ENCODE peak calls at places on chromosomes 11 and 22, in six cellular contexts. L is HT1080; D is activated CD4-positive, alpha-beta T cell treated with anti-CD3 and anti-CD28 coated beads for 4 hours; U is activated CD8-positive, alpha-beta memory T cell treated with anti-CD3 and anti-CD28 coated beads for 1 hour; P is glutamatergic neuron; M is GM12865. J is an unnamed sample.

GRCh38 chr11:25925359-25925758 is 406.6 kb upstream of the ANO3 start:
- DNase-seq in M (no peak), P (no peak), U (no peak), L (no peak), D (no peak), J (no peak)

GRCh38 chr22:22748297-22748743 is 103.9 kb downstream of the GGTLC2 start:
- DNase-seq in L (peak; percentile 50), U (no peak), D (peak; percentile 22), M (peak; percentile 42), P (peak; percentile 56), J (peak; percentile 71)

GRCh38 chr11:47586456-47586855 is at the start of gene FAM180B:
- DNase-seq in U (no peak), M (no peak), L (no peak), D (no peak), P (no peak), J (no peak)

GRCh38 chr22:17112491-17113042 is 8.6 kb downstream of the TMEM121B start:
- DNase-seq in P (no peak), M (no peak), L (no peak), U (no peak), D (no peak), J (no peak)

GRCh38 chr11:73787051-73787642 is 527 bp upstream of the MRPL48 start:
- DNase-seq in P (no peak), M (no peak), L (no peak), U (no peak), D (no peak), J (no peak)

GRCh38 chr11:94272738-94273313 is 31.6 kb upstream of the IZUMO1R start:
- DNase-seq in M (peak; percentile 82), U (no peak), P (no peak), L (no peak), D (no peak), J (no peak)

GRCh38 chr11:113043704-113044103 is 82.5 kb downstream of the NCAM1 start:
- DNase-seq in L (no peak), P (no peak), M (no peak), U (no peak), D (no peak), J (no peak)

GRCh38 chr22:32823024-32823730 is 21.7 kb downstream of the TIMP3 start:
- DNase-seq in M (peak; percentile 59), D (no peak), U (no peak), P (peak; percentile 67), L (peak; percentile 37), J (peak; percentile 40)

GRCh38 chr22:37404126-37404525 is 23.2 kb downstream of the ELFN2 start:
- DNase-seq in D (no peak), U (no peak), M (no peak), P (no peak), L (no peak), J (no peak)

GRCh38 chr11:8261316-8261715 is 2.4 kb downstream of the LMO1 start:
- DNase-seq in M (no peak), P (no peak), L (no peak), D (no peak), U (no peak), J (no peak)

GRCh38 chr11:29321293-29322132 is 695.3 kb downstream of the KCNA4 start:
- DNase-seq in L (peak; percentile 94), P (no peak), M (no peak), U (no peak), D (no peak), J (peak; percentile 23)

GRCh38 chr11:60918941-60919275 is 5.0 kb downstream of the TMEM109 start:
- DNase-seq in L (peak; percentile 66), D (no peak), M (no peak), U (no peak), P (no peak), J (no peak)

GRCh38 chr11:76599041-76600013 is 71.2 kb downstream of the LRRC32 start:
- DNase-seq in D (no peak), M (no peak), P (no peak), U (no peak), L (peak; percentile 61), J (no peak)

GRCh38 chr11:121476379-121477032 is 23.7 kb upstream of the SORL1-AS1 start:
- DNase-seq in M (no peak), L (no peak), P (no peak), D (no peak), U (no peak), J (peak; percentile 46)

GRCh38 chr22:32518848-32519247 is 44.2 kb downstream of the FBXO7 start:
- DNase-seq in U (no peak), M (peak; percentile 32), D (no peak), L (no peak), P (no peak), J (peak; percentile 18)

GRCh38 chr11:99693941-99694492 is 673.3 kb downstream of the CNTN5 start:
- DNase-seq in P (no peak), M (no peak), D (no peak), U (no peak), L (peak; percentile 60), J (peak; percentile 77)

GRCh38 chr11:44936527-44936926 is 14.2 kb downstream of the TP53I11 start:
- DNase-seq in D (peak; percentile 84), M (peak; percentile 83), U (peak; percentile 56), P (peak; percentile 95), L (peak; percentile 63), J (peak; percentile 77)

GRCh38 chr11:78465169-78465942 is 47.7 kb upstream of the GAB2 start:
- DNase-seq in L (no peak), D (no peak), M (peak; percentile 91), P (no peak), U (no peak), J (no peak)

GRCh38 chr22:50111056-50111455 is 21.2 kb downstream of the MOV10L1 start:
- DNase-seq in U (no peak), L (no peak), P (no peak), D (no peak), M (no peak), J (no peak)

GRCh38 chr11:129374081-129374992 is 1.3 kb upstream of the BARX2 start:
- DNase-seq in M (no peak), L (no peak), D (no peak), P (no peak), U (no peak), J (no peak)

GRCh38 chr11:15158351-15159015 is 43.8 kb downstream of the INSC start:
- DNase-seq in L (peak; percentile 65), D (no peak), M (no peak), U (no peak), P (no peak), J (peak; percentile 30)

GRCh38 chr22:25475554-25476022 is 88.9 kb upstream of the GRK3 start:
- DNase-seq in M (no peak), L (peak; percentile 13), P (no peak), U (no peak), D (no peak), J (no peak)

GRCh38 chr11:17931595-17931994 is 81.3 kb downstream of the SERGEF start:
- DNase-seq in L (no peak), U (no peak), D (no peak), M (no peak), P (no peak), J (no peak)

GRCh38 chr11:128603752-128604472 is 16.6 kb upstream of the ETS1 start:
- DNase-seq in D (no peak), M (peak; percentile 64), L (no peak), P (no peak), U (no peak), J (no peak)

J was measured in MCF 10A.